ENCODE peak calls at places on chromosome 13, in four cellular contexts. L is K562, R is HepG2, S is H1. P is an unnamed sample.

GRCh38 chr13:111031531-111031961 is 83.6 kb upstream of the ARHGEF7 start:
- DNase-seq in L (no peak), R (no peak), S (peak; percentile 30), P (no peak)

GRCh38 chr13:94708031-94708571 is 4.2 kb downstream of the SOX21 start:
- DNase-seq in L (no peak), R (no peak), S (peak; percentile 71), P (no peak)

GRCh38 chr13:49776871-49777270 is 15.6 kb downstream of the KPNA3 start:
- DNase-seq in L (no peak), R (no peak), S (no peak), P (no peak)

GRCh38 chr13:95185851-95186250 is 115.4 kb downstream of the ABCC4 start:
- DNase-seq in L (no peak), R (no peak), S (no peak), P (no peak)

GRCh38 chr13:65999441-65999840 is 1230.7 kb downstream of the PCDH9 start:
- DNase-seq in L (no peak), R (no peak), S (no peak), P (no peak)

GRCh38 chr13:33776510-33776909 is 41.4 kb upstream of the RFC3 start:
- DNase-seq in L (no peak), R (no peak), S (no peak), P (no peak)

GRCh38 chr13:21717817-21718216 is 46.9 kb downstream of the FGF9 start:
- DNase-seq in L (no peak), R (no peak), S (no peak), P (no peak)

GRCh38 chr13:49086711-49087110 is 111.0 kb downstream of the FNDC3A start:
- DNase-seq in L (no peak), R (no peak), S (no peak), P (no peak)

GRCh38 chr13:45391926-45392325 is 26.2 kb downstream of the SLC25A30 start:
- DNase-seq in L (no peak), R (no peak), S (no peak), P (no peak)

DNA sequence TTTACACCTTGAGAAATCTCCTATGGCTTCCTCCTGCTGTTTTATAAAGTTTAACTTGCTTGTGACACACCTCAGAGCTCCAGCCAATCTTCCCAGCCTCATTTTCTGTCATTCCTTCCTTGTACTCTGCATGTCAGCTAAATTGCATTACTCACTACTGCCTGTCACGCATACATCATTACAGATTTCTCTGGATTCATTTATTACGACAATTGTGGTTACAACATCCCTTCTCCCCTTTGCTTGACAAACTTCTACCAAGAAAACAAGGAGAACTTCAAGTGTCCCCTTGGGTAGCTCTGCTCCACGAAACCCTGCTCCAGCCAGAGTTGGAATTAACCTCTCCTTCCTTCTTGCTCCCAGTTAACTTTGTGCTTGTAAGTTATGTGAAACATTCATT is 22.0 kb upstream of the GPR18 start:
- DNase-seq in L (no peak), R (no peak), S (no peak), P (no peak)
- TF ChIP-seq CBX5 in L (no peak), R (no peak), S (no peak), P (no peak)

GRCh38 chr13:78595458-78595818 is 7.9 kb downstream of the POU4F1 start:
- DNase-seq in L (no peak), R (no peak), S (no peak), P (no peak)

GRCh38 chr13:78593129-78593528 is 10.2 kb downstream of the POU4F1 start:
- DNase-seq in L (no peak), R (no peak), S (no peak), P (no peak)

GRCh38 chr13:78596701-78597550 is 6.4 kb downstream of the POU4F1 start:
- DNase-seq in L (no peak), R (no peak), S (peak; percentile 68), P (no peak)

GRCh38 chr13:78595819-78596700 is 7.3 kb downstream of the POU4F1 start:
- DNase-seq in L (no peak), R (peak; percentile 12), S (peak; percentile 85), P (no peak)

DNA sequence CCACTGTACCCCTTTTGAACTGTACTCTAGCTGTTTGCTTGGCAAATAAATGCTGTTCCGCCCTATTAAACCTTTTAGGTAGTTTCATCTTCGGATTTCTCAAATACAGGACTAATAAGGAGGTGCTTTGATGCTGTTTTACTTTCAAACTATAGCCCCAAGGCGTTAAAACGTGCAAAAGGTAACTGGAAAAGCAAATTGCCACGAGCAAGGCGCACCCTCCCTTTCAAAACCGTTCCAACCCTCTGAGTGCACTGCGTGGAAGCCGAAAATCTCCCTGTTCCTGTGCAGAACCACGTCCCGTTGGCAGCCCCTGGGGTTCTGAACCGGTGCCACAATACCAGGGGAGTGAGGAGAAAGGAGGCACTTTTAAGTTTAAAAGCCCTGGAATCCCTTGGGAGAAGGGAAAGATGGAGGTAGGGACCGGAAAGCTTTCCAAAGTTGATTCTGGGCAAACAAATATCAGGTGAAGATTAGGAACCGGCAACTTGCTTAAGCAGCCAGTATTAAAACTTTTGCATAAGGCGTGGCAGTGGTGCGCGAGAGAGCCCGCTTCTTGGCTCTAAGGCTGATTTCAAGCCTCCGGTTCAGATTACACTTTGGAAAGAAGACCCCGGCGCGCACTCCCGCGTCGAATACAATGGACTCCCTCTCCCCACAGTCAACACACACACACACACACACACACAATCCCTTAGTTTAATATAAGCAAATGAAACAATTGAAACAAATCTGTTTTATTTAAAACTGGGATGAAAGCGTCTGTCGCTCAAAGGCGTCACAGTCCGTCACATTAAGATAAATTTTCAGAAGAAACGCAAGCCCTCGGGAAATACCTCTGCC is 9.5 kb downstream of the POU4F1 start:
- DNase-seq in L (no peak), R (no peak), S (peak; percentile 66), P (no peak)
- TF ChIP-seq EZH2 in L (no peak), R (no peak), S (peak; percentile 60), P (no peak)

DNA sequence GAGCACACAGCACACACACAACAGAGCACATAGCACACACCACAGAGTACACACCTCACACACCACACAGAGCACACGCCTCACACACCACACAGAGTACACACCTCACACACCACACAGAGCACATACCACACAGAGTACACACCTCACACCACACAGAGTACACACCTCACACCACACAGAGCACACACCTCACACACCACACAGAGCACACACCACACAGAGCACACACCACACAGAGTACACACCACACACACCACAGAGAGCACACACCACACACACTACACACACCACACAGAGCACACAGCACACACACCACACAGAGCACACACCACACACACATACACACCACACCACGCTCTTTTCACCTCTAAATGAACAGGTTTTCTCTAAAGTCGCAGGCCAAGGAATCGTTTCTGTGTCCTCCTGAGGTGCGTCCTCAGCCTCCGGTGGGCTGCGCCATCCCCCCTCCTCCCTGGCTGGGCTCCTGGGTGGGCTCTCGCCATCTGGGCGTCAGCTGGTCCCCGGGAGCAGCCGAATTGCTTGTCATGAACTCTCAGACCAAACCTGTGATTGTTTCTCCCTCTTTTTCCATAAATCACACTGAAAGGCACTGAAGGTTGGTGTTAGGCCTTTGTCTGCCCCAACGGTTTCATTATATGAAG is 37.3 kb downstream of the TMEM255B start:
- DNase-seq in L (no peak), R (no peak), S (no peak), P (no peak)
- TF ChIP-seq CBX5 in L (no peak), R (no peak), S (no peak), P (no peak)

DNA sequence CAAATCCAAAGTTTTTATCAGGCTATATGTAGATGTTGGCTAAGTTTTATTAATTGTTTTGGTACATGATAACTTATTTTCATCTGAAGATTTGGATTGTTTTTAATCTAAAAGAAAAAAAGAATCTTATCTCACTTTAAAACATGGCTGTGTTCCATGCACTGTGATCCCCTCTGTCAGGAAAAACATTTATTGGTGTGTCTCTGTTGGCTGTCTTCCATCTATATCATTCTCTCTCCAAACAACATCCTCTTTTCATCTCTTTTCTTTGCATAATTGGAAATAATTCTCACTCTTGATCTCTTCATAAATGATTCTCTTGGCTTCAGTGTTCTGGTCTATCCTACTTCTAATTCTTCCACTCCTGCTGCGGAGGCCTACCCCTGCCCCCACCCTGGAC is 4.2 kb downstream of the NALCN start:
- DNase-seq in L (no peak), R (no peak), S (no peak), P (no peak)
- TF ChIP-seq EZH2 in L (no peak), R (no peak), S (no peak), P (no peak)

GRCh38 chr13:31322702-31323101 is 122.9 kb downstream of the B3GLCT start:
- DNase-seq in L (no peak), R (no peak), S (no peak), P (no peak)

GRCh38 chr13:31334547-31334946 is 134.8 kb downstream of the B3GLCT start:
- DNase-seq in L (no peak), R (no peak), S (no peak), P (no peak)

GRCh38 chr13:31331051-31331450 is 131.3 kb downstream of the B3GLCT start:
- DNase-seq in L (no peak), R (no peak), S (no peak), P (no peak)

GRCh38 chr13:31327157-31327556 is 127.4 kb downstream of the B3GLCT start:
- DNase-seq in L (no peak), R (no peak), S (no peak), P (no peak)

GRCh38 chr13:31328549-31329229 is 128.9 kb downstream of the B3GLCT start:
- DNase-seq in L (no peak), R (no peak), S (no peak), P (no peak)
- TF ChIP-seq CBX5 in L (no peak), R (no peak), S (no peak), P (no peak)

GRCh38 chr13:99988469-99989375 is 7.1 kb downstream of the ZIC2 start:
- DNase-seq in L (no peak), R (no peak), S (peak; percentile 75), P (no peak)

GRCh38 chr13:99990045-99990977 is 8.7 kb downstream of the ZIC2 start:
- DNase-seq in L (no peak), R (no peak), S (peak; percentile 81), P (no peak)

GRCh38 chr13:99987180-99988047 is 5.8 kb downstream of the ZIC2 start:
- DNase-seq in L (no peak), R (no peak), S (peak; percentile 79), P (no peak)

GRCh38 chr13:99991013-99991805 is 9.6 kb downstream of the ZIC2 start:
- DNase-seq in L (no peak), R (no peak), S (peak; percentile 82), P (no peak)

GRCh38 chr13:99989376-99990044 is 7.9 kb downstream of the ZIC2 start:
- DNase-seq in L (no peak), R (no peak), S (peak; percentile 76), P (no peak)
- TF ChIP-seq EZH2 in L (no peak), R (no peak), S (peak; percentile 59), P (peak; percentile 56)